ENCODE peak calls at places on chromosomes 2 and 18, in four cellular contexts. Y, C, P and Z are unnamed samples.
A peak's percentile ranks its signal among the peaks of the same experiment; 100 is the strongest.

GRCh38 chr2:234596696-234597575 is 100.1 kb upstream of the ARL4C start:
- DNase-seq in Y (no peak), C (no peak), P (no peak), Z (no peak)

GRCh38 chr2:26238301-26238958 is 6.0 kb downstream of the HADHA start:
- DNase-seq in Y (no peak), C (no peak), P (no peak), Z (no peak)

GRCh38 chr2:147844691-147845607 is at the start of gene ACVR2A:
- DNase-seq in Y (no peak), C (peak; percentile 73), P (peak; percentile 23), Z (peak; percentile 61)

GRCh38 chr2:10266133-10266620 is 36.5 kb upstream of the HPCAL1 start:
- DNase-seq in Y (no peak), C (no peak), P (no peak), Z (no peak)

GRCh38 chr2:201414099-201415023 is 36.9 kb downstream of the TRAK2 start:
- DNase-seq in Y (no peak), C (no peak), P (no peak), Z (no peak)

GRCh38 chr2:54020793-54021414 is 50.1 kb upstream of the PSME4 start:
- DNase-seq in Y (no peak), C (no peak), P (no peak), Z (no peak)

GRCh38 chr2:173300458-173300857 is 54.2 kb upstream of the CDCA7 start:
- DNase-seq in Y (peak; percentile 29), C (no peak), P (no peak), Z (no peak)

GRCh38 chr18:23689616-23690504 is 607 bp downstream of the LAMA3 start:
- DNase-seq in Y (no peak), C (no peak), P (no peak), Z (peak; percentile 12)

GRCh38 chr18:13581055-13581454 is 145.3 kb downstream of the FAM210A start:
- DNase-seq in Y (no peak), C (no peak), P (no peak), Z (no peak)

GRCh38 chr2:96819101-96819875 is 3.2 kb downstream of the CNNM3 start:
- DNase-seq in Y (peak; percentile 75), C (peak; percentile 49), P (no peak), Z (peak; percentile 47)

GRCh38 chr2:18047896-18048657 is 169.6 kb downstream of the KCNS3 start:
- DNase-seq in Y (peak; percentile 77), C (no peak), P (no peak), Z (no peak)

GRCh38 chr18:32937007-32937540 is 164.3 kb upstream of the KLHL14 start:
- DNase-seq in Y (no peak), C (no peak), P (no peak), Z (no peak)

GRCh38 chr2:46066591-46066990 is 230.6 kb upstream of the EPAS1 start:
- DNase-seq in Y (no peak), C (no peak), P (no peak), Z (no peak)

GRCh38 chr2:40220177-40220925 is 231.5 kb downstream of the SLC8A1 start:
- DNase-seq in Y (no peak), C (no peak), P (no peak), Z (no peak)

GRCh38 chr2:196592912-196593881 is 46.3 kb upstream of the CCDC150 start:
- DNase-seq in Y (peak; percentile 38), C (peak; percentile 72), P (peak; percentile 32), Z (peak; percentile 57)

GRCh38 chr18:57909620-57910019 is 106.5 kb upstream of the ATP8B1 start:
- DNase-seq in Y (no peak), C (no peak), P (peak; percentile 54), Z (no peak)

GRCh38 chr2:207498427-207498826 is 31.3 kb upstream of the CREB1 start:
- DNase-seq in Y (no peak), C (no peak), P (no peak), Z (no peak)

GRCh38 chr2:191637182-191638078 is 40.5 kb upstream of the NABP1 start:
- DNase-seq in Y (peak; percentile 84), C (no peak), P (peak; percentile 38), Z (no peak)

GRCh38 chr2:73827018-73827417 is 1.7 kb upstream of the STAMBP start:
- DNase-seq in Y (no peak), C (peak; percentile 3), P (peak; percentile 26), Z (no peak)

GRCh38 chr2:172229125-172229524 is 126.4 kb upstream of the DLX2 start:
- DNase-seq in Y (no peak), C (no peak), P (no peak), Z (no peak)

GRCh38 chr18:24935008-24935407 is 417.0 kb downstream of the ZNF521 start:
- DNase-seq in Y (no peak), C (no peak), P (no peak), Z (no peak)

GRCh38 chr2:105005170-105005569 is 32.7 kb upstream of the MRPS9 start:
- DNase-seq in Y (no peak), C (peak; percentile 34), P (no peak), Z (no peak)

GRCh38 chr18:3044931-3045698 is 32.2 kb upstream of the LPIN2 start:
- DNase-seq in Y (peak; percentile 67), C (peak; percentile 44), P (no peak), Z (peak; percentile 77)

GRCh38 chr18:46622451-46622850 is 34.6 kb downstream of the LOXHD1 start:
- DNase-seq in Y (no peak), C (no peak), P (no peak), Z (no peak)

GRCh38 chr2:169095631-169096105 is 26.3 kb downstream of the DHRS9 start:
- DNase-seq in Y (peak; percentile 79), C (no peak), P (peak; percentile 6), Z (no peak)

GRCh38 chr2:238449909-238450417 is 23.2 kb downstream of the ASB1 start:
- DNase-seq in Y (no peak), C (no peak), P (peak; percentile 89), Z (no peak)

GRCh38 chr2:68357608-68358337 is 7.3 kb upstream of the PLEK start:
- DNase-seq in Y (no peak), C (peak; percentile 29), P (peak; percentile 48), Z (no peak)

GRCh38 chr2:174596994-174597346 is 634 bp downstream of the WIPF1 start:
- DNase-seq in Y (no peak), C (no peak), P (no peak), Z (no peak)

GRCh38 chr2:43131051-43131889 is 95.1 kb downstream of the ZFP36L2 start:
- DNase-seq in Y (peak; percentile 76), C (no peak), P (peak; percentile 69), Z (no peak)

GRCh38 chr2:172726172-172726735 is 9.4 kb upstream of the RAPGEF4 start:
- DNase-seq in Y (peak; percentile 49), C (no peak), P (no peak), Z (no peak)

GRCh38 chr2:58870704-58871103 is 629.6 kb upstream of the FANCL start:
- DNase-seq in Y (no peak), C (no peak), P (no peak), Z (no peak)

GRCh38 chr18:39647627-39648502 is 2082.3 kb upstream of the CELF4 start:
- DNase-seq in Y (no peak), C (peak; percentile 63), P (no peak), Z (peak; percentile 93)

GRCh38 chr2:3605013-3605961 is 10.4 kb downstream of the COLEC11 start:
- DNase-seq in Y (peak; percentile 52), C (peak; percentile 77), P (peak; percentile 93), Z (no peak)

GRCh38 chr2:45652090-45653050 is 895 bp downstream of the PRKCE start:
- DNase-seq in Y (no peak), C (peak; percentile 34), P (no peak), Z (peak; percentile 45)

GRCh38 chr2:171837736-171838135 is 56.3 kb downstream of the SLC25A12 start:
- DNase-seq in Y (no peak), C (no peak), P (no peak), Z (no peak)

GRCh38 chr18:48827321-48828200 is 123.2 kb downstream of the SMAD7 start:
- DNase-seq in Y (no peak), C (peak; percentile 25), P (no peak), Z (no peak)